ENCODE peak calls at places on chromosomes 16 and 17, in six cellular contexts. One of them, this sample, is unnamed.

GRCh38 chr17:62704381-62704971 is 77.0 kb downstream of the MRC2 start:
- DNase-seq in fibroblast of pulmonary artery: peak; percentile 39
- DNase-seq in CD8-positive, alpha-beta T cell: no peak
- DNase-seq in choroid plexus epithelial cell: peak; percentile 45
- DNase-seq in tibial nerve: peak; percentile 29
- DNase-seq in PC-3: peak; percentile 93
- DNase-seq in this sample: no peak

GRCh38 chr17:69818467-69818866 is 256.6 kb upstream of the KCNJ16 start:
- DNase-seq in choroid plexus epithelial cell: peak; percentile 74
- DNase-seq in tibial nerve: no peak
- DNase-seq in CD8-positive, alpha-beta T cell: no peak
- DNase-seq in PC-3: no peak
- DNase-seq in fibroblast of pulmonary artery: peak; percentile 35
- DNase-seq in this sample: peak; percentile 65

GRCh38 chr17:9700754-9701476 is 55.6 kb downstream of the USP43 start:
- DNase-seq in fibroblast of pulmonary artery: no peak
- DNase-seq in choroid plexus epithelial cell: no peak
- DNase-seq in tibial nerve: no peak
- DNase-seq in CD8-positive, alpha-beta T cell: no peak
- DNase-seq in PC-3: no peak
- DNase-seq in this sample: peak; percentile 7

GRCh38 chr17:79835953-79836951 is 3.0 kb downstream of the CBX4 start:
- DNase-seq in PC-3: peak; percentile 35
- DNase-seq in tibial nerve: no peak
- DNase-seq in choroid plexus epithelial cell: no peak
- DNase-seq in CD8-positive, alpha-beta T cell: no peak
- DNase-seq in fibroblast of pulmonary artery: no peak
- DNase-seq in this sample: peak; percentile 68

GRCh38 chr17:40953876-40954275 is 12.9 kb downstream of the KRT39 start:
- DNase-seq in choroid plexus epithelial cell: peak; percentile 80
- DNase-seq in PC-3: peak; percentile 97
- DNase-seq in tibial nerve: no peak
- DNase-seq in fibroblast of pulmonary artery: peak; percentile 13
- DNase-seq in CD8-positive, alpha-beta T cell: no peak
- DNase-seq in this sample: peak; percentile 36

GRCh38 chr16:50268352-50268751 is 2.0 kb downstream of the ADCY7 start:
- DNase-seq in CD8-positive, alpha-beta T cell: no peak
- DNase-seq in choroid plexus epithelial cell: no peak
- DNase-seq in PC-3: no peak
- DNase-seq in tibial nerve: no peak
- DNase-seq in fibroblast of pulmonary artery: no peak
- DNase-seq in this sample: no peak

GRCh38 chr16:56551796-56552738 is 12.8 kb upstream of the MT4 start:
- DNase-seq in PC-3: no peak
- DNase-seq in choroid plexus epithelial cell: no peak
- DNase-seq in fibroblast of pulmonary artery: no peak
- DNase-seq in CD8-positive, alpha-beta T cell: no peak
- DNase-seq in tibial nerve: no peak
- DNase-seq in this sample: no peak

GRCh38 chr16:55120408-55120807 is 189.7 kb downstream of the IRX5 start:
- DNase-seq in tibial nerve: no peak
- DNase-seq in CD8-positive, alpha-beta T cell: no peak
- DNase-seq in fibroblast of pulmonary artery: no peak
- DNase-seq in choroid plexus epithelial cell: no peak
- DNase-seq in PC-3: no peak
- DNase-seq in this sample: peak; percentile 5

GRCh38 chr17:17041018-17041521 is 1.2 kb upstream of the MPRIP start:
- DNase-seq in CD8-positive, alpha-beta T cell: no peak
- DNase-seq in fibroblast of pulmonary artery: no peak
- DNase-seq in PC-3: peak; percentile 82
- DNase-seq in tibial nerve: no peak
- DNase-seq in choroid plexus epithelial cell: no peak
- DNase-seq in this sample: peak; percentile 59

GRCh38 chr17:48678141-48678971 is 44.0 kb downstream of the PRAC1 start:
- DNase-seq in CD8-positive, alpha-beta T cell: peak; percentile 60
- DNase-seq in PC-3: peak; percentile 90
- DNase-seq in tibial nerve: peak; percentile 34
- DNase-seq in choroid plexus epithelial cell: peak; percentile 51
- DNase-seq in fibroblast of pulmonary artery: peak; percentile 42
- DNase-seq in this sample: peak; percentile 46

GRCh38 chr16:56048425-56049100 is 142.7 kb upstream of the GNAO1 start:
- DNase-seq in tibial nerve: no peak
- DNase-seq in choroid plexus epithelial cell: no peak
- DNase-seq in CD8-positive, alpha-beta T cell: no peak
- DNase-seq in PC-3: no peak
- DNase-seq in fibroblast of pulmonary artery: no peak
- DNase-seq in this sample: no peak

GRCh38 chr17:41697122-41697962 is 8.7 kb downstream of the EIF1 start:
- DNase-seq in tibial nerve: peak; percentile 87
- DNase-seq in CD8-positive, alpha-beta T cell: no peak
- DNase-seq in fibroblast of pulmonary artery: peak; percentile 87
- DNase-seq in PC-3: no peak
- DNase-seq in choroid plexus epithelial cell: peak; percentile 74
- DNase-seq in this sample: peak; percentile 99

GRCh38 chr16:28974007-28974436 is 556 bp upstream of the SPNS1 start:
- DNase-seq in PC-3: peak; percentile 65
- DNase-seq in choroid plexus epithelial cell: peak; percentile 73
- DNase-seq in tibial nerve: peak; percentile 51
- DNase-seq in CD8-positive, alpha-beta T cell: no peak
- DNase-seq in fibroblast of pulmonary artery: peak; percentile 74
- DNase-seq in this sample: peak; percentile 74

GRCh38 chr17:82645516-82645915 is 2.7 kb downstream of the WDR45B start:
- DNase-seq in tibial nerve: no peak
- DNase-seq in PC-3: peak; percentile 40
- DNase-seq in choroid plexus epithelial cell: no peak
- DNase-seq in fibroblast of pulmonary artery: no peak
- DNase-seq in CD8-positive, alpha-beta T cell: no peak
- DNase-seq in this sample: no peak

GRCh38 chr16:78523212-78523995 is 423.9 kb downstream of the WWOX start:
- DNase-seq in CD8-positive, alpha-beta T cell: no peak
- DNase-seq in fibroblast of pulmonary artery: no peak
- DNase-seq in tibial nerve: no peak
- DNase-seq in choroid plexus epithelial cell: no peak
- DNase-seq in PC-3: no peak
- DNase-seq in this sample: no peak

GRCh38 chr17:55533611-55534010 is 22.4 kb upstream of the SMIM36 start:
- DNase-seq in CD8-positive, alpha-beta T cell: no peak
- DNase-seq in PC-3: no peak
- DNase-seq in fibroblast of pulmonary artery: no peak
- DNase-seq in tibial nerve: no peak
- DNase-seq in choroid plexus epithelial cell: peak; percentile 41
- DNase-seq in this sample: no peak

GRCh38 chr17:74639704-74640142 is 16.2 kb upstream of the CD300E start:
- DNase-seq in fibroblast of pulmonary artery: no peak
- DNase-seq in tibial nerve: no peak
- DNase-seq in PC-3: no peak
- DNase-seq in choroid plexus epithelial cell: no peak
- DNase-seq in CD8-positive, alpha-beta T cell: no peak
- DNase-seq in this sample: no peak

GRCh38 chr17:40312131-40312731 is 3.3 kb downstream of the RARA start:
- DNase-seq in tibial nerve: no peak
- DNase-seq in fibroblast of pulmonary artery: no peak
- DNase-seq in CD8-positive, alpha-beta T cell: no peak
- DNase-seq in choroid plexus epithelial cell: no peak
- DNase-seq in PC-3: peak; percentile 59
- DNase-seq in this sample: no peak

GRCh38 chr16:4240624-4241023 is 1.3 kb downstream of the SRL start:
- DNase-seq in fibroblast of pulmonary artery: no peak
- DNase-seq in CD8-positive, alpha-beta T cell: no peak
- DNase-seq in tibial nerve: no peak
- DNase-seq in choroid plexus epithelial cell: no peak
- DNase-seq in PC-3: no peak
- DNase-seq in this sample: no peak

GRCh38 chr17:14301761-14302401 is 1.0 kb downstream of the HS3ST3B1 start:
- DNase-seq in CD8-positive, alpha-beta T cell: peak; percentile 45
- DNase-seq in fibroblast of pulmonary artery: peak; percentile 61
- DNase-seq in choroid plexus epithelial cell: peak; percentile 67
- DNase-seq in PC-3: no peak
- DNase-seq in tibial nerve: no peak
- DNase-seq in this sample: peak; percentile 63

GRCh38 chr16:28155293-28155692 is 56.5 kb downstream of the XPO6 start:
- DNase-seq in PC-3: no peak
- DNase-seq in tibial nerve: no peak
- DNase-seq in CD8-positive, alpha-beta T cell: no peak
- DNase-seq in choroid plexus epithelial cell: no peak
- DNase-seq in fibroblast of pulmonary artery: no peak
- DNase-seq in this sample: no peak

GRCh38 chr17:80790021-80790765 is 201.4 kb upstream of the CHMP6 start:
- DNase-seq in CD8-positive, alpha-beta T cell: no peak
- DNase-seq in choroid plexus epithelial cell: peak; percentile 63
- DNase-seq in fibroblast of pulmonary artery: peak; percentile 14
- DNase-seq in tibial nerve: no peak
- DNase-seq in PC-3: no peak
- DNase-seq in this sample: peak; percentile 54

DNA sequence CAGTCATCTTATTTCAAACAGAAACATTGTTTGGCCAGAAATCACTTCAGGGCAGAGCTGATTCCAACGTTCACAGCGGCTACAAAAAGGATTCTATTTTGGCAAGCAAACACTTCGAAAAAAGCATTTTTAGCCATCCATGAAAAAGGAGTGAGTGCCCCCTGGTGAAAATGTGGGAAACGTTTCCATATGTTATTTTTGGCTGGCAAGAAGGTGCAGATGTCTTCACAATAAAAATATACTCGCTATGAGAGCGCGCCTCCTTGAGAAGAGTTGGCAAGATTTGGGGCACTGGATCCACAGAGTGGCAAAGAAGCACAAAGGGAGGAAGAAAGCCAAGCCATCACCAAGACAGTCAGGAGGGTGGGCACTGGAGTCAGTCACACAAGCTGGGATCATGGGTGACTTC is 191.1 kb downstream of the CHD9NB start:
- DNase-seq in CD8-positive, alpha-beta T cell: no peak
- DNase-seq in tibial nerve: no peak
- DNase-seq in PC-3: peak; percentile 6
- DNase-seq in fibroblast of pulmonary artery: peak; percentile 1
- DNase-seq in choroid plexus epithelial cell: peak; percentile 0
- DNase-seq in this sample: no peak
- TF ChIP-seq CTCF in CD8-positive, alpha-beta T cell: no peak
- TF ChIP-seq CTCF in tibial nerve: no peak
- TF ChIP-seq CTCF in PC-3: no peak
- TF ChIP-seq CTCF in fibroblast of pulmonary artery: peak; percentile 4
- TF ChIP-seq CTCF in choroid plexus epithelial cell: no peak
- TF ChIP-seq CTCF in this sample: no peak

GRCh38 chr17:77375917-77376651 is 235.3 kb downstream of the SEC14L1 start:
- DNase-seq in PC-3: no peak
- DNase-seq in tibial nerve: no peak
- DNase-seq in fibroblast of pulmonary artery: peak; percentile 78
- DNase-seq in CD8-positive, alpha-beta T cell: peak; percentile 61
- DNase-seq in choroid plexus epithelial cell: peak; percentile 86
- DNase-seq in this sample: peak; percentile 89
- H3K4me3 ChIP-seq in PC-3: no peak overlapping the region
- H3K4me3 ChIP-seq in tibial nerve: peak overlapping the region; percentile 3
- H3K4me3 ChIP-seq in fibroblast of pulmonary artery: peak overlapping the region; percentile 82
- H3K4me3 ChIP-seq in CD8-positive, alpha-beta T cell: peak overlapping the region; percentile 99
- H3K4me3 ChIP-seq in choroid plexus epithelial cell: peak overlapping the region; percentile 85
- H3K4me3 ChIP-seq in this sample: peak overlapping the region; percentile 78

GRCh38 chr17:39276113-39276512 is 50.4 kb upstream of the STAC2 start:
- DNase-seq in choroid plexus epithelial cell: no peak
- DNase-seq in tibial nerve: no peak
- DNase-seq in PC-3: no peak
- DNase-seq in fibroblast of pulmonary artery: no peak
- DNase-seq in CD8-positive, alpha-beta T cell: no peak
- DNase-seq in this sample: no peak

GRCh38 chr17:39271546-39271945 is 45.8 kb upstream of the STAC2 start:
- DNase-seq in choroid plexus epithelial cell: peak; percentile 23
- DNase-seq in CD8-positive, alpha-beta T cell: no peak
- DNase-seq in tibial nerve: no peak
- DNase-seq in PC-3: no peak
- DNase-seq in fibroblast of pulmonary artery: peak; percentile 63
- DNase-seq in this sample: peak; percentile 46

DNA sequence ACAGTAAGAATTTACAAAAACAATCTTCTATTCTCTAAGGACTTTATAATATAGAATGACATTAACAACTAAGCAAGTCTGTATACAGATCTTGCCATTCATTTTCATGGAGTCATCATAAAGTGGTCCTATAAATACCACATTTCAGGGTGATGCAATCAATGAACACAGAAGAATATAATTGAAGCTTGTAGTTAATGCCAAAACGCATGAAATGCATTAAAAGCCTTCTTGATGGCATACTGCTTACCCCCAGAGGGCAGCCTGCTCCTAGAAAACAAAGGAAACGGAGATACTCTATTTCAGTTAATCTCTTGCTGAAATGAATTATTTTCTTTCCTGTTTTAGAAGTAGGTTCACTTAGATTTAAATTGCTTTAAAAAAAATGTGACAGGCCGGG is 45.2 kb upstream of the STAC2 start:
- DNase-seq in CD8-positive, alpha-beta T cell: no peak
- DNase-seq in fibroblast of pulmonary artery: peak; percentile 74
- DNase-seq in choroid plexus epithelial cell: peak; percentile 73
- DNase-seq in tibial nerve: no peak
- DNase-seq in PC-3: peak; percentile 22
- DNase-seq in this sample: peak; percentile 66
- TF ChIP-seq CTCF in CD8-positive, alpha-beta T cell: no peak
- TF ChIP-seq CTCF in fibroblast of pulmonary artery: peak; percentile 59
- TF ChIP-seq CTCF in choroid plexus epithelial cell: peak; percentile 67
- TF ChIP-seq CTCF in tibial nerve: peak; percentile 16
- TF ChIP-seq CTCF in PC-3: peak; percentile 50
- TF ChIP-seq CTCF in this sample: peak; percentile 60

GRCh38 chr16:68833251-68833650 is 10.1 kb upstream of the TANGO6 start:
- DNase-seq in fibroblast of pulmonary artery: no peak
- DNase-seq in PC-3: no peak
- DNase-seq in tibial nerve: no peak
- DNase-seq in choroid plexus epithelial cell: no peak
- DNase-seq in CD8-positive, alpha-beta T cell: no peak
- DNase-seq in this sample: no peak
- H3K4me3 ChIP-seq in fibroblast of pulmonary artery: no peak overlapping the region
- H3K4me3 ChIP-seq in PC-3: no peak overlapping the region
- H3K4me3 ChIP-seq in tibial nerve: no peak overlapping the region
- H3K4me3 ChIP-seq in choroid plexus epithelial cell: no peak overlapping the region
- H3K4me3 ChIP-seq in CD8-positive, alpha-beta T cell: no peak overlapping the region
- H3K4me3 ChIP-seq in this sample: no peak overlapping the region

DNA sequence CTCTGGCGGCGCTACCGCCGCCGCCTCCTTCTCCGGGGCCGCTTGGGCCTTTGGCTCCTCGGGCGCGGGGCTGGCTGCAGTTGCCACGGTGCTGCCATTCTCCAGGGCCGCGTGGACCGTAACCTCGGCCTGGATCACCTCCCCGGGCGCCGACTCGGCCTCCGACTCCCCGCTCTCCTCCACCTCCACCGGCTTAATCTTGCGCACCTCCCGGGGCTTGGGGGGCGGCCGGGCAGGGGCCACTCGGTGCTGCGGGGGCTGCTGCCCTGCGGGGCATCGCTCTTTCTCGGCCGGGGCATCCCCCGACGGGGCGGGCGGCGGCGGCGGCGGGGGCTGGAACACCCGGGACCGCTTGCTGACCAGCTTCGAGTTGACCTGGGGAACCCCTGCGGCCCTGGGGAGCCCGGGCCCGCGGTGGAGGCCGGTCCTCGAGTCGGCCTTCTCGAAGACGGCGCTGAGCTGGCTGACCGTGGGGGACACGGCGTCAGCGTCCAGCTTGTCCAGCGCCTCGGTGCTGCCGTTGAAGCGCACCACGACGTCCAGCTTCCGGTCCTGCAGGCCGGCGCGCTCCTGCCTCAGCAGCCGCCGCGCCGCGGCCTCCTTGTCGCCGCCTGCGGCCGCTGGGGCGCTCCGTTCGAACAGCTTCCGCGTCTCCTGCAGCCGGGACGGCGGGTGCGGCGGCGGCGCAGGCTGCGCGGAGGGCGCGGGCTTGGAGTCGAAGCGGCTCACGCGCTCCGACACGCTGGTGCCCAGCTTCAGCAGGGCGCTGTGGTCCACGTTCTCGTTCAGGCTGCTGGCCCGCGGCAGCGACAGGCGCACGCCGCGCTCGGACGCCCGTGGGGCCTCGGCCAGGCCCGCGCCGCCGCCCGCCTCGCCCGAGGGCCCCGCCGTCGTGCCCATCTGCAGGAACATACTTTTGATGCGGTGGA is 788 bp downstream of the PPP1R9B start:
- DNase-seq in tibial nerve: no peak
- DNase-seq in PC-3: peak; percentile 70
- DNase-seq in fibroblast of pulmonary artery: peak; percentile 54
- DNase-seq in CD8-positive, alpha-beta T cell: no peak
- DNase-seq in choroid plexus epithelial cell: peak; percentile 57
- DNase-seq in this sample: peak; percentile 67
- TF ChIP-seq CTCF in tibial nerve: peak; percentile 51
- TF ChIP-seq CTCF in PC-3: no peak
- TF ChIP-seq CTCF in fibroblast of pulmonary artery: no peak
- TF ChIP-seq CTCF in CD8-positive, alpha-beta T cell: no peak
- TF ChIP-seq CTCF in choroid plexus epithelial cell: no peak
- TF ChIP-seq CTCF in this sample: peak; percentile 8

This sample was measured in fibroblast of villous mesenchyme.